ENCODE peak calls at places on chromosomes 12 and 14, in six cellular contexts. One of them, this sample, is unnamed.

GRCh38 chr12:23055004-23055403 is 430.0 kb downstream of the ETNK1 start:
- DNase-seq in dermis microvascular lymphatic vessel endothelial cell: no peak
- DNase-seq in central memory CD4-positive, alpha-beta T cell: no peak
- DNase-seq in LHCN-M2: peak; percentile 11
- DNase-seq in H4: peak; percentile 60
- DNase-seq in psoas muscle: no peak
- DNase-seq in this sample: no peak

GRCh38 chr14:24428628-24429394 is 657 bp downstream of the CBLN3 start:
- DNase-seq in LHCN-M2: no peak
- DNase-seq in H4: no peak
- DNase-seq in central memory CD4-positive, alpha-beta T cell: no peak
- DNase-seq in psoas muscle: no peak
- DNase-seq in dermis microvascular lymphatic vessel endothelial cell: no peak
- DNase-seq in this sample: no peak

GRCh38 chr12:117243488-117243887 is 53.2 kb upstream of the FBXO21 start:
- DNase-seq in dermis microvascular lymphatic vessel endothelial cell: no peak
- DNase-seq in central memory CD4-positive, alpha-beta T cell: no peak
- DNase-seq in psoas muscle: no peak
- DNase-seq in H4: no peak
- DNase-seq in LHCN-M2: no peak
- DNase-seq in this sample: no peak

GRCh38 chr14:35331605-35332516 is 39.7 kb downstream of the PSMA6 start:
- DNase-seq in dermis microvascular lymphatic vessel endothelial cell: no peak
- DNase-seq in central memory CD4-positive, alpha-beta T cell: no peak
- DNase-seq in psoas muscle: no peak
- DNase-seq in H4: no peak
- DNase-seq in LHCN-M2: peak; percentile 16
- DNase-seq in this sample: no peak

GRCh38 chr12:132494294-132495164 is 4.6 kb downstream of the FBRSL1 start:
- DNase-seq in dermis microvascular lymphatic vessel endothelial cell: no peak
- DNase-seq in LHCN-M2: no peak
- DNase-seq in psoas muscle: no peak
- DNase-seq in central memory CD4-positive, alpha-beta T cell: no peak
- DNase-seq in H4: no peak
- DNase-seq in this sample: no peak

GRCh38 chr12:116672842-116673516 is 64.9 kb downstream of the SPRING1 start:
- DNase-seq in psoas muscle: no peak
- DNase-seq in H4: no peak
- DNase-seq in LHCN-M2: no peak
- DNase-seq in dermis microvascular lymphatic vessel endothelial cell: no peak
- DNase-seq in central memory CD4-positive, alpha-beta T cell: peak; percentile 3
- DNase-seq in this sample: peak; percentile 26

GRCh38 chr12:39451977-39452376 is 9.1 kb upstream of the KIF21A start:
- DNase-seq in H4: no peak
- DNase-seq in LHCN-M2: no peak
- DNase-seq in central memory CD4-positive, alpha-beta T cell: no peak
- DNase-seq in psoas muscle: no peak
- DNase-seq in dermis microvascular lymphatic vessel endothelial cell: no peak
- DNase-seq in this sample: no peak

GRCh38 chr12:122845041-122845864 is 10.0 kb downstream of the HIP1R start:
- DNase-seq in dermis microvascular lymphatic vessel endothelial cell: no peak
- DNase-seq in H4: no peak
- DNase-seq in central memory CD4-positive, alpha-beta T cell: no peak
- DNase-seq in LHCN-M2: no peak
- DNase-seq in psoas muscle: peak; percentile 38
- DNase-seq in this sample: no peak

GRCh38 chr12:118586433-118586832 is 210.1 kb downstream of the SUDS3 start:
- DNase-seq in dermis microvascular lymphatic vessel endothelial cell: no peak
- DNase-seq in H4: no peak
- DNase-seq in psoas muscle: no peak
- DNase-seq in central memory CD4-positive, alpha-beta T cell: no peak
- DNase-seq in LHCN-M2: no peak
- DNase-seq in this sample: no peak

GRCh38 chr14:32808574-32809098 is 130.0 kb upstream of the NPAS3 start:
- DNase-seq in dermis microvascular lymphatic vessel endothelial cell: no peak
- DNase-seq in central memory CD4-positive, alpha-beta T cell: no peak
- DNase-seq in LHCN-M2: peak; percentile 22
- DNase-seq in psoas muscle: no peak
- DNase-seq in H4: peak; percentile 55
- DNase-seq in this sample: no peak

GRCh38 chr14:62711351-62712023 is 333.8 kb downstream of the KCNH5 start:
- DNase-seq in LHCN-M2: no peak
- DNase-seq in dermis microvascular lymphatic vessel endothelial cell: no peak
- DNase-seq in H4: no peak
- DNase-seq in psoas muscle: no peak
- DNase-seq in central memory CD4-positive, alpha-beta T cell: no peak
- DNase-seq in this sample: no peak

GRCh38 chr14:36256131-36256801 is 64.2 kb downstream of the MBIP start:
- DNase-seq in H4: peak; percentile 20
- DNase-seq in central memory CD4-positive, alpha-beta T cell: no peak
- DNase-seq in LHCN-M2: no peak
- DNase-seq in dermis microvascular lymphatic vessel endothelial cell: no peak
- DNase-seq in psoas muscle: no peak
- DNase-seq in this sample: no peak

GRCh38 chr12:124784871-124785572 is 78.6 kb downstream of the SCARB1 start:
- DNase-seq in central memory CD4-positive, alpha-beta T cell: no peak
- DNase-seq in psoas muscle: no peak
- DNase-seq in H4: no peak
- DNase-seq in dermis microvascular lymphatic vessel endothelial cell: no peak
- DNase-seq in LHCN-M2: no peak
- DNase-seq in this sample: no peak

GRCh38 chr12:4794503-4794902 is 74.3 kb downstream of the GALNT8 start:
- DNase-seq in psoas muscle: no peak
- DNase-seq in LHCN-M2: no peak
- DNase-seq in central memory CD4-positive, alpha-beta T cell: no peak
- DNase-seq in dermis microvascular lymphatic vessel endothelial cell: no peak
- DNase-seq in H4: no peak
- DNase-seq in this sample: no peak

GRCh38 chr12:52221912-52222457 is 11.1 kb upstream of the KRT7 start:
- DNase-seq in LHCN-M2: peak; percentile 69
- DNase-seq in H4: peak; percentile 63
- DNase-seq in psoas muscle: peak; percentile 81
- DNase-seq in central memory CD4-positive, alpha-beta T cell: no peak
- DNase-seq in dermis microvascular lymphatic vessel endothelial cell: no peak
- DNase-seq in this sample: no peak

GRCh38 chr14:102196008-102196407 is 56.3 kb downstream of the WDR20 start:
- DNase-seq in psoas muscle: no peak
- DNase-seq in central memory CD4-positive, alpha-beta T cell: no peak
- DNase-seq in dermis microvascular lymphatic vessel endothelial cell: no peak
- DNase-seq in H4: no peak
- DNase-seq in LHCN-M2: no peak
- DNase-seq in this sample: no peak

GRCh38 chr12:91108196-91108595 is 3.1 kb downstream of the LUM start:
- DNase-seq in psoas muscle: no peak
- DNase-seq in H4: no peak
- DNase-seq in dermis microvascular lymphatic vessel endothelial cell: no peak
- DNase-seq in central memory CD4-positive, alpha-beta T cell: no peak
- DNase-seq in LHCN-M2: no peak
- DNase-seq in this sample: no peak

GRCh38 chr14:59900536-59900935 is 19.4 kb upstream of the LRRC9 start:
- DNase-seq in central memory CD4-positive, alpha-beta T cell: no peak
- DNase-seq in LHCN-M2: no peak
- DNase-seq in dermis microvascular lymphatic vessel endothelial cell: no peak
- DNase-seq in psoas muscle: no peak
- DNase-seq in H4: no peak
- DNase-seq in this sample: no peak

GRCh38 chr12:93254911-93255310 is 122.8 kb upstream of the NUDT4 start:
- DNase-seq in psoas muscle: no peak
- DNase-seq in LHCN-M2: no peak
- DNase-seq in H4: no peak
- DNase-seq in central memory CD4-positive, alpha-beta T cell: no peak
- DNase-seq in dermis microvascular lymphatic vessel endothelial cell: no peak
- DNase-seq in this sample: no peak

GRCh38 chr14:80944861-80945617 is 3.5 kb upstream of the CEP128 start:
- DNase-seq in LHCN-M2: peak; percentile 50
- DNase-seq in dermis microvascular lymphatic vessel endothelial cell: no peak
- DNase-seq in psoas muscle: no peak
- DNase-seq in central memory CD4-positive, alpha-beta T cell: no peak
- DNase-seq in H4: no peak
- DNase-seq in this sample: no peak

GRCh38 chr12:132477009-132477702 is 12.8 kb upstream of the FBRSL1 start:
- DNase-seq in dermis microvascular lymphatic vessel endothelial cell: no peak
- DNase-seq in psoas muscle: peak; percentile 64
- DNase-seq in LHCN-M2: peak; percentile 78
- DNase-seq in central memory CD4-positive, alpha-beta T cell: no peak
- DNase-seq in H4: no peak
- DNase-seq in this sample: no peak

GRCh38 chr12:56212360-56212759 is 9.4 kb downstream of the RNF41 start:
- DNase-seq in psoas muscle: no peak
- DNase-seq in LHCN-M2: no peak
- DNase-seq in H4: no peak
- DNase-seq in central memory CD4-positive, alpha-beta T cell: no peak
- DNase-seq in dermis microvascular lymphatic vessel endothelial cell: no peak
- DNase-seq in this sample: no peak

GRCh38 chr12:74365178-74365964 is 172.3 kb upstream of the ATXN7L3B start:
- DNase-seq in psoas muscle: no peak
- DNase-seq in LHCN-M2: peak; percentile 70
- DNase-seq in H4: peak; percentile 80
- DNase-seq in central memory CD4-positive, alpha-beta T cell: no peak
- DNase-seq in dermis microvascular lymphatic vessel endothelial cell: peak; percentile 15
- DNase-seq in this sample: no peak

GRCh38 chr12:3453947-3454675 is 36.9 kb upstream of the PRMT8 start:
- DNase-seq in central memory CD4-positive, alpha-beta T cell: no peak
- DNase-seq in psoas muscle: no peak
- DNase-seq in dermis microvascular lymphatic vessel endothelial cell: no peak
- DNase-seq in H4: peak; percentile 75
- DNase-seq in LHCN-M2: peak; percentile 12
- DNase-seq in this sample: no peak

GRCh38 chr12:68612245-68612644 is 1.5 kb downstream of the RAP1B start:
- DNase-seq in central memory CD4-positive, alpha-beta T cell: no peak
- DNase-seq in dermis microvascular lymphatic vessel endothelial cell: peak; percentile 11
- DNase-seq in LHCN-M2: no peak
- DNase-seq in H4: no peak
- DNase-seq in psoas muscle: no peak
- DNase-seq in this sample: no peak